ENCODE peak calls at places on chromosomes 6 and 20, in four cellular contexts. X is PC-3, R is colonic mucosa, M is esophagus squamous epithelium. P is an unnamed sample.

GRCh38 chr6:170042086-170042485 is 248.8 kb downstream of the DLL1 start:
- DNase-seq in X (no peak), M (no peak), R (no peak), P (no peak)

GRCh38 chr20:24027229-24027628 is 38.6 kb upstream of the GGTLC1 start:
- DNase-seq in R (peak), X (peak), M (no peak), P (no peak)

GRCh38 chr6:33430334-33430733 is 10.5 kb downstream of the SYNGAP1 start:
- DNase-seq in R (no peak), M (no peak), X (no peak), P (no peak)

GRCh38 chr20:4828830-4829493 is 107.3 kb downstream of the PRND start:
- DNase-seq in X (no peak), R (no peak), M (no peak), P (no peak)

GRCh38 chr20:8811801-8812594 is 256.9 kb upstream of the PLCB4 start:
- DNase-seq in X (no peak), R (no peak), M (no peak), P (no peak)

GRCh38 chr20:653110-653589 is at the start of gene SRXN1:
- DNase-seq in M (peak), X (peak), R (peak), P (peak)

GRCh38 chr6:145688493-145688905 is 46.8 kb downstream of the EPM2A start:
- DNase-seq in R (no peak), X (peak), M (no peak), P (no peak)

GRCh38 chr6:161058746-161059145 is 67.2 kb downstream of the MAP3K4 start:
- DNase-seq in R (no peak), X (no peak), M (no peak), P (no peak)

GRCh38 chr6:130115036-130115435 is 96.7 kb downstream of the L3MBTL3 start:
- DNase-seq in M (no peak), R (no peak), X (no peak), P (no peak)

GRCh38 chr6:111011360-111012142 is 29.7 kb downstream of the RPF2 start:
- DNase-seq in R (no peak), X (peak), M (no peak), P (no peak)

GRCh38 chr20:60224914-60225313 is 266.7 kb downstream of the CDH26 start:
- DNase-seq in M (no peak), X (peak), R (no peak), P (no peak)

GRCh38 chr6:26234421-26235239 is 130.4 kb upstream of the BTN3A2 start:
- DNase-seq in M (no peak), R (peak), X (peak), P (no peak)

GRCh38 chr6:111750753-111751684 is 122.2 kb downstream of the FYN start:
- DNase-seq in M (no peak), X (no peak), R (no peak), P (no peak)

GRCh38 chr6:163356743-163357142 is 57.8 kb upstream of the QKI start:
- DNase-seq in X (no peak), R (no peak), M (no peak), P (no peak)

GRCh38 chr6:26104457-26105108 is 17.4 kb downstream of the HFE start:
- DNase-seq in R (peak), M (no peak), X (peak), P (no peak)

GRCh38 chr6:155142902-155143609 is 120.8 kb upstream of the CLDN20 start:
- DNase-seq in M (no peak), R (no peak), X (no peak), P (no peak)

GRCh38 chr6:22045261-22045912 is 251.4 kb downstream of the PRL start:
- DNase-seq in R (no peak), M (no peak), X (no peak), P (no peak)

GRCh38 chr20:21396921-21397340 is 395 bp downstream of the NKX2-4 start:
- DNase-seq in M (no peak), R (no peak), X (no peak), P (no peak)

GRCh38 chr6:131303338-131303954 is 168.2 kb downstream of the AKAP7 start:
- DNase-seq in X (no peak), M (no peak), R (no peak), P (no peak)

GRCh38 chr20:50572922-50573777 is 63.0 kb downstream of the PTPN1 start:
- DNase-seq in R (no peak), X (no peak), M (no peak), P (no peak)

DNA sequence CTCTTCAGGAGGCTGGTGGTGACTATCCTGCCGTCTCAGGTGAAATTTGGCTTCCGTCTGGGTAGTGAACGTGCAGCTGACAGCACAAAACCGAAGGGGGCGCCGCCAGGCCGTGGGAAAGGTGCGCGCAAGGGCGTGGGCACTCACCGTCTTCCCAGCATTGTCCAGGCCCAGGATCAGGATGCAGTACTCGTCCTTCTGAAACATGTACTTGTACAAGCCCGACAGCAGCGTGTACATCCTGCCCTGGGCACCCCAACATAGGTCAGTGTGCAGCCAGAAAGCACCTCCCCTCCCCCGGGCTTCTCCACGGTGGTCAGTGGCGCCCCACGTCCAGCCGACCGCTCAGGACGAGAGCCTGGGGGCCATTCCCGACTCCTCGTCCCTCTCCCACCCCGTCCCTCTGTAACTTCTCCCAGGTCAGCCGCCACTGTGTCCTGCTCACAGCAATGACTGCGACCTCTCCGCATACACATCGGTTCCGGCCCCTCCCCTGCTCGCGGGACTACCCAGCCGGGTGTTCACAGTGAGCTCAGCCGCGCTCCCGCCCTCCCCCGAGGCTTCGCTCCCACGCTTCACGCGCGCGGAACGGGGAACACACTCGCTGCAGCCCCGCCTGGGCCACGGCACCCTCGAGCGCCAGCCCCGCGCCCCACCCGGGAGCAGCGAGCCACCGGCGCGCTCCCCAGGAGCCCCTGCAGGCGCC is 771 bp downstream of the ARFRP1 start:
- DNase-seq in R (peak), X (peak), M (no peak), P (peak)
- TF ChIP-seq CTCF in R (no peak), X (peak), M (peak), P (peak)

DNA sequence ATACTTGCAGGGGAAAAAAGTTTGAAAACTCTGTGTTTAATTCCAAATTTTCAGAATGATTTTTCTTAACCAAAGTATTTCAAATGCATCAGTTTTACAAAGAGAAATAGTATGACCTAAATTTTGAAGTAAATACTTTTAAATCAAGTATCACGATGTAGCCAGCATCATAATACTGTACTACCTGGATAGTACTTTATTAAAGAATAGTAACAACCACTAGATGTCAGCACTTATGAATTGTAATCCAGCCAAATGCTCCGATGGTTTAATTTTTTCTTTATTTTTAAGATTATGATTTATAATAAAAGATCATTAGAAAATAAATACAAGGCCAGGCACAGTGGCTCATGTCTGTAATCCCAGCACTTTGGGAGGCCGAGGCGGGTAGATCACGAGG is 37.2 kb upstream of the HACE1 start:
- DNase-seq in R (no peak), M (no peak), X (peak), P (no peak)
- TF ChIP-seq CTCF in R (no peak), M (no peak), X (peak), P (peak)

DNA sequence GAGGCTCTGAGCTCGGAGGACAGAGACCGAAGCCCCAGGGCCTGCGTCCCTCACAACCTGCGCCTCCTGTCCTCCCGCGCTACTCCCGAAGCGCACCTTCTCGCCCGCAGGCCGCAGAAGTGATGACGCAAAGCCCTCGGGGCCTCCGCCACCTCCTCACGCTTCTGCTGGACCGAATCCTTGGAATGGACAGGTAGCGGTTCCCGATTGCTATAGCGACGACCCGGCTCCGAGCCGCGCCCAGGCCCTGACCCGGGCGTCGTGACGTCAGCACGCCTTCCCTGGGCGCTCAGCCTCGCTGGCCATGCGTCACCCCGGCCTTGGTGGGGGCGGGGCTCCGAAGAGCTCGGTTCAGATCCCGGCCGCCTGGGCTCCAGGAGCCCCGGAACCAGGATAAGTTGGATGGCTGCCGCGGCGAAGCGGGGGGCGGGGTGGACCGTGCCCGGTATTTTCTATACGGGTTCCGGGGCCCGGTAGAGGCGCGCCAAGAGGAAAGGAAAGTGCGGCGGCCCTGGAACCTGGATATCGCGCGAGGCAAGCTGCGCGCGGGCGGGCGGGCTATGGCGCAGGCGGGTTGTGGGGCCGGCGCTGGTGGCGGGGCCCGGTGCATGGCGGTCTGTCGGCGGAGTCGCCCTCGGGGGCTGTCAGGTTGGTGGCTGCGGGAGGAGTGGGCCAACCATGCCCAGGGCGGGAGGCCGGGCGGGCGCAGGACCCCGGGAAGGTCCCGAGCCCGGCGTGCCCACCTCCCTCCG is at the start of gene ZNF76:
- DNase-seq in R (peak), X (peak), M (peak), P (peak)
- TF ChIP-seq CTCF in R (no peak), X (no peak), M (peak), P (peak)

DNA sequence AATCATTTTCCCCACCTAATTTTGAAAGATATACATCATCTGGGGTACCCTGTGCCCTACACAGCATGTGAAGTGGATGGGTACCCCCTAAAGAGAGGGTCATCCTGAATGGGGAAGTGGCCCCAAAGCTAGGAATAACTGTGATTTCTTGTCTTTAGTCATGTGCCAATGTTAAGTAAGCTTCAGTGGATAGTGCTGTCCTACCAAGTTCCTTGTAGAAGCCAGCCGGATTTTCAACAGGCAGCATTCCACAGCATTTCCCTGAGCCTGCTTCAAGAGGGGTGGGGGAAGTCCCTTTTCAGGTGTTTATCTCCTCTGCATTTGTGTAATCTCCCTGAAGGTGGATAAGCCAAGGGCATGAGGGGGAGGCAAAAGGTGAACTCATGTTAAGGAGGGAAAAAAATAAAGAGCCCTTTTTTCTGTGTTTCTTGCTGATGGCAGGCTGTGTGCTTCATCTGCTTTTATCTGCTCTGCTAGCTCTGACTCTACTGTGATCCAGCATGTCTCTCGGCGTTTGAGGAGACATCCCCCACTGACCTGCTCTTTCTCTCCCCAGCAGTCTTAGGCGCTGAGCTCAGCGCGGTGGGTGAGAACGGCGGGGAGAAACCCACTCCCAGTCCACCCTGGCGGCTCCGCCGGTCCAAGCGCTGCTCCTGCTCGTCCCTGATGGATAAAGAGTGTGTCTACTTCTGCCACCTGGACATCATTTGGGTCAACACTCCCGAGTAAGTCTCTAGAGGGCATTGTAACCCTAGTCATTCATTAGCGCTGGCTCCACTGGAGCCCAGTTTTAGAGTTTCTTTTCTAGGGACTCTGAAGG is 1.8 kb downstream of the EDN1 start:
- DNase-seq in M (no peak), X (peak), R (peak), P (no peak)
- TF ChIP-seq CTCF in M (no peak), X (peak), R (no peak), P (peak)

GRCh38 chr6:74752303-74752702 is 453.6 kb downstream of the COL12A1 start:
- DNase-seq in R (no peak), M (no peak), X (no peak), P (no peak)
- TF ChIP-seq CTCF in R (peak), M (no peak), X (no peak), P (no peak)

DNA sequence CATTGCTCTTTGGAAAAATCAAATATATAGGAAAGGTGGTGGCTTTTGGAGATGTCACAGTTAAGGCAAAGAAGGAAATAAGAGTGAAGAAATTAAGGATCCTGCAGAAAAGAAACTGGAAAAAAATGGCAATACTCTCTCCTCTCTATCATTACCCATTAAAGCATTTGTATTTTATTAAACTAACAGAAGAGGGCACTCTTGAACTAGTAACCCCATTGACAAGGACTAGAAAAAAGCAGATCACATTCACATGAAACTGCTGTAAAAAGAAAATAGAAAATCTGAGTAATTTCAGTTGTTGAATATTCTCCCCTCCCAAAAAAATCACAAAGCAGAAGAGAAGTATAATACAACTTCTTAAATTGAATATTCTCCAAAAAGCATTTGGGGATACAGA is 104.1 kb upstream of the SLC35B3 start:
- DNase-seq in R (no peak), X (peak), M (no peak), P (no peak)
- TF ChIP-seq CTCF in R (peak), X (peak), M (peak), P (peak)

GRCh38 chr6:31075528-31075927 is 36.8 kb downstream of the C6orf15 start:
- DNase-seq in X (peak), R (no peak), M (no peak), P (no peak)

GRCh38 chr6:31074406-31074805 is 38.0 kb downstream of the C6orf15 start:
- DNase-seq in X (no peak), R (no peak), M (no peak), P (no peak)

GRCh38 chr6:31068738-31069340 is 43.5 kb downstream of the C6orf15 start:
- DNase-seq in M (peak), X (peak), R (peak), P (peak)

GRCh38 chr6:31067881-31068737 is 44.3 kb downstream of the C6orf15 start:
- DNase-seq in M (no peak), R (no peak), X (no peak), P (no peak)

DNA sequence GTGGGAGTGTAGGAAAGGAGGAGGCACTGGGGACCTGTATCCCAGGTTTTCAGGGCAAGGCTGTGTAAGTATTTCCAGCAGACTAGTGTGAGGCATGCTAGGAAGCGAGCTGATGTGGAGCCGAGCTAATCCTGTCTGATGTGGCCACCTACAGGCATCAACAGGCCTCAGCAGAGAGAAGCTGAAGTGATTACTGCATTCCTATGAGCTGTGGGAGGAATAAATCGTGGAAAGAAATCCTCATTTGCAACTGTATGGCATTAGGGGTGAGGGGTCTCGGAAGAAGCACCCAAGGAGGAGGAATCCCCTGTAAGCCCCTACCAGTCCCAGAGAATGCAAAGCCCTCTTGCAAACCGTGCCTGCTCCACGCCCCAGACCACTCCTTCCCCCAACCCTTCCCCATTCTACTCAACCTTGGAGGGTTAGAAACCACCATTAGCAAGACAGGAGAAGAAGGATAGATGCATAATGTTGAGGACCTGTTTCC is 41.6 kb downstream of the C6orf15 start:
- DNase-seq in X (peak), R (no peak), M (no peak), P (no peak)
- TF ChIP-seq CTCF in X (peak), R (no peak), M (peak), P (peak)

GRCh38 chr6:151276112-151276745 is 36.5 kb downstream of the AKAP12 start:
- DNase-seq in M (no peak), R (no peak), X (no peak), P (no peak)
- TF ChIP-seq CTCF in M (peak), R (no peak), X (no peak), P (no peak)

GRCh38 chr20:40892642-40893041 is 136.0 kb upstream of the TOP1 start:
- DNase-seq in X (peak), R (no peak), M (no peak), P (no peak)
- TF ChIP-seq CTCF in X (peak), R (no peak), M (no peak), P (no peak)

GRCh38 chr20:15342987-15343639 is 1005.7 kb upstream of the FLRT3 start:
- DNase-seq in M (no peak), R (no peak), X (no peak), P (no peak)

GRCh38 chr20:15346657-15347280 is 1009.4 kb upstream of the FLRT3 start:
- DNase-seq in X (peak), M (no peak), R (no peak), P (no peak)

DNA sequence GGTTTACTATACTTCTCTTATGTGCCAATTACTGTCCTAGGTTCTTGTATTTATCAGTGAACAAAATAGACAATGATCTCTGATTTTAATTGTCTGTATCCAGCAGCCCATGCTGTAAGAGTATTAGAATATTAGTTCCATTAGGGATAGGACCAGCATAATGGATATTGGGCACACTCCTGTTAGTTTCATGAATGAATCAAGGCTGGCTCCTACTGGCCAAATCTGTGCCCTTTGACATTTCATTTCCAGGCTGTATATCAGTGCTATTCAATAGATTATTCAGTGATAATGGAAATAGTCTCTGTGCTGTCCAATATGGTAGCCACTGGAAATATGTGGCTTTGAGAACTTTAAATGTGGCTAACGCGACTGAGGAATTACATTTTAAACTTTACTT is 1007.9 kb upstream of the FLRT3 start:
- DNase-seq in M (no peak), X (no peak), R (no peak), P (no peak)
- TF ChIP-seq CTCF in M (no peak), X (no peak), R (no peak), P (no peak)